ENCODE peak calls at places on chromosomes 2 and 18, in four cellular contexts. Y is fibroblast of lung, C is GM23248, K is GM23338. B is an unnamed sample.

GRCh38 chr2:177929662-177930522 is 142.7 kb downstream of the PDE11A start:
- DNase-seq in C (no peak), K (no peak), Y (no peak), B (no peak)

GRCh38 chr2:10889741-10890215 is 22.0 kb upstream of the KCNF1 start:
- DNase-seq in C (peak), K (no peak), Y (no peak), B (no peak)

GRCh38 chr2:121076885-121077549 is 208.0 kb downstream of the TFCP2L1 start:
- DNase-seq in C (peak), K (peak), Y (peak), B (peak)

GRCh38 chr2:191345788-191346187 is 100.6 kb downstream of the MYO1B start:
- DNase-seq in C (peak), Y (peak), K (no peak), B (no peak)

GRCh38 chr2:28547223-28547860 is 51.5 kb downstream of the PLB1 start:
- DNase-seq in C (no peak), Y (no peak), K (no peak), B (no peak)

GRCh38 chr2:235607541-235608199 is 113.8 kb downstream of the AGAP1 start:
- DNase-seq in C (peak), Y (peak), K (no peak), B (no peak)

GRCh38 chr2:161871113-161871512 is 202.9 kb downstream of the DPP4 start:
- DNase-seq in K (no peak), Y (no peak), C (no peak), B (no peak)

GRCh38 chr2:223952280-223952968 is 4.8 kb upstream of the MRPL44 start:
- DNase-seq in Y (no peak), C (no peak), K (no peak), B (no peak)

GRCh38 chr2:133360882-133361281 is 207.4 kb downstream of the NCKAP5 start:
- DNase-seq in C (no peak), Y (no peak), K (no peak), B (no peak)

DNA sequence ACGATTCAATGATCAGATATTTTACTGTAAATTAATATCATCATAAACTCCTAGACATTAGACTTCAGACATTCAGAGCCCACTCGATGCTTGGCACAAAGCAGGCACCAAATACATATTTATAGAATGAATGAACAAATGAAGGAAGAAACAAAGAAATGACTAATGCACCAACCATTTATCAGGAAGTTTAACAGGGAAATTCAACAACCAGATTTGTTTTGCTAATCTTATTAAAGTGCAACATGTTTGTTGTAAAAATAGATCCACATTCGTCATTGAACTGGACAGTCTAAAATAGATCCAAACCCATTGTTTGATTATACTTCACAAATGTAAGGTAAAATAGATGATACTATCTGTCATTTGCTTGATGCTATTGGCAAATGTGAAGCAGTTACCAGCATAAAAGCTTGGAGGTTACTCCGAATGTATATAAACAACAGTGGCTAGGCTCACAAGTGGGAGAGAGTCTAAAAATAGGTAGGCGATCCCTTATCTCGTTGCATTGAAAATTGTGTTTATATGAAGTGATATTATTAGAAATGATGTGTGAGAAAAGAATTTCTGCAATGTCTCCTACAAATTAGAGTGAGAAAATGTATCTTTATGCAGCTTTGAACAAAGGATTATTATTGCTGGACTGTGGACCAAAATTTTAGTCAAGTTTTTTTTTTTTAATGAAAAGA is 246.2 kb downstream of the NEDD4L start:
- DNase-seq in Y (peak), C (peak), K (no peak), B (peak)
- H3K4me2 ChIP-seq in Y (peak), C (peak), K (no peak), B (peak)

DNA sequence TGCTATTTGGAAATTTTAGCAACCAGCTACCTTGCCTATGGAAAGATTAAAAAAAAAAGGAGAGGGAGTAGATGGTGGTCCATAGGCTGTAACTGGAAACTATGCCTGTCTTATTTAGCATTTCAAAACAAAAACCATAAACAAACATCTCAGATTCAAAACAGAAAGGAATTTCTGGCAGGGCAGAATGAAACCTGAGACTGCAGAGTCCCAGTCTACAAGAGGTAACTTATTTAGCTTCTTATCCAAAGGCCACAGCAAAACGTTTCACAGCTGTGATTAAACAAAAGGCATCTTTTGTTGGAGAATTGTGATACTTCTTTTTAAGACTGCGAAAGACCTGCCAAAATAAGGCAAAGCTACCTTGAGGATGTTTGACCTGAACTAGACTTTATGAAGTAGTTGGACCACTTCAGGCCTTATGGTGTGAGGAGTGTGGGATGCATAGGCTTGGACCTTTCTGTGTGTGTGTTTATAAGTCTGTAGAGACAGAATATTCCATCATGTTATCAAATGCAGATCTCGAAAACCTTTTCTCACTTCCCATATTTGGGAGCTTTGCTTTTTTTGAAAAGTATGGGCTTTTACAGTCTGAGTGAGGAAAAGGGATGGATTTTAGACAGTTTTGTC is 11.0 kb downstream of the CRIM1 start:
- DNase-seq in K (peak), C (no peak), Y (peak), B (no peak)
- H3K4me2 ChIP-seq in K (peak), C (peak), Y (peak), B (peak)

DNA sequence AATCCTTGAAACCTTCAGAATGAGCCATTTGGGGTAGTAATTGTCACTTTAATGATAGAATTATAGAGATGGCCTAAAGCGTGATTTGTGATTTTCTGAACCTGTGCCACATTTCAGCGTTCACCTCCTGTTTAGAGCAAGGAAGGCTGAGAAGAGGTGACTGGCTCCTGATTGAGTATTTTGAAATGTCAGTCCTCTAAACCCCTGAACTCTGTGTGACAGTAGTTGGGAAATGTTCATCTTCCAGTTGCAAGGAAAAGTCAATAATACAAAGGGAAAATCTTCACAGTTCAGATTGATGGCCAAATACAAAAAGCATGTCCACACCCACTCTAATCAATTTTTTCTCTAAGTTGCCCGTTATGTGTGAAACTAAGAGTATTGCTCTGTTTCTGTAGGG is 305.2 kb downstream of the ARHGAP15 start:
- DNase-seq in K (no peak), Y (no peak), C (no peak), B (no peak)
- H3K4me2 ChIP-seq in K (no peak), Y (peak), C (no peak), B (no peak)

GRCh38 chr18:55859116-55859515 is 271.1 kb upstream of the TCF4 start:
- DNase-seq in Y (no peak), K (no peak), C (peak), B (no peak)

GRCh38 chr18:55857409-55857808 is 269.4 kb upstream of the TCF4 start:
- DNase-seq in C (no peak), K (no peak), Y (no peak), B (no peak)

GRCh38 chr18:55856679-55857078 is 268.7 kb upstream of the TCF4 start:
- DNase-seq in Y (no peak), C (no peak), K (no peak), B (no peak)

GRCh38 chr18:55857961-55858360 is 270.0 kb upstream of the TCF4 start:
- DNase-seq in K (no peak), C (no peak), Y (no peak), B (no peak)

GRCh38 chr18:55858661-55859111 is 270.7 kb upstream of the TCF4 start:
- DNase-seq in Y (peak), K (no peak), C (peak), B (no peak)
- H3K4me2 ChIP-seq in Y (no peak), K (no peak), C (peak), B (peak)

GRCh38 chr2:226673314-226673723 is 126.3 kb downstream of the IRS1 start:
- DNase-seq in K (no peak), Y (peak), C (peak), B (peak)
- H3K4me2 ChIP-seq in K (no peak), Y (peak), C (peak), B (peak)

GRCh38 chr18:67041334-67041733 is 437.4 kb upstream of the CDH19 start:
- DNase-seq in K (peak), Y (no peak), C (no peak), B (no peak)
- H3K4me2 ChIP-seq in K (no peak), Y (no peak), C (no peak), B (no peak)

B was measured in osteoblast.